ENCODE peak calls at places on chromosomes 4 and X, in four cellular contexts. One of them, this sample, is unnamed.

GRCh38 chrX:115911967-115912366 is 258.6 kb upstream of the AGTR2 start:
- DNase-seq in NCI-H510A treated with DMSO at 0.1 percent for 48 hours: no peak
- DNase-seq in caudate nucleus: no peak
- DNase-seq in GM04504: no peak
- DNase-seq in this sample: no peak

GRCh38 chr4:139593091-139593564 is 37.1 kb upstream of the SETD7 start:
- DNase-seq in NCI-H510A treated with DMSO at 0.1 percent for 48 hours: no peak
- DNase-seq in caudate nucleus: no peak
- DNase-seq in GM04504: no peak
- DNase-seq in this sample: peak; percentile 87

GRCh38 chrX:138127314-138127713 is 561.4 kb downstream of the ZIC3 start:
- DNase-seq in NCI-H510A treated with DMSO at 0.1 percent for 48 hours: no peak
- DNase-seq in caudate nucleus: no peak
- DNase-seq in GM04504: peak; percentile 4
- DNase-seq in this sample: no peak

GRCh38 chr4:134632056-134632455 is 430.5 kb upstream of the PABPC4L start:
- DNase-seq in NCI-H510A treated with DMSO at 0.1 percent for 48 hours: no peak
- DNase-seq in caudate nucleus: no peak
- DNase-seq in GM04504: no peak
- DNase-seq in this sample: no peak

GRCh38 chrX:9312922-9313867 is 151.7 kb upstream of the TBL1X start:
- DNase-seq in NCI-H510A treated with DMSO at 0.1 percent for 48 hours: no peak
- DNase-seq in caudate nucleus: no peak
- DNase-seq in GM04504: no peak
- DNase-seq in this sample: no peak

GRCh38 chr4:17418010-17418409 is 93.9 kb downstream of the QDPR start:
- DNase-seq in NCI-H510A treated with DMSO at 0.1 percent for 48 hours: no peak
- DNase-seq in caudate nucleus: no peak
- DNase-seq in GM04504: no peak
- DNase-seq in this sample: no peak

GRCh38 chr4:5722328-5722727 is 11.3 kb downstream of the EVC start:
- DNase-seq in NCI-H510A treated with DMSO at 0.1 percent for 48 hours: no peak
- DNase-seq in caudate nucleus: no peak
- DNase-seq in GM04504: no peak
- DNase-seq in this sample: no peak

GRCh38 chr4:157048248-157048647 is 27.7 kb upstream of the GLRB start:
- DNase-seq in NCI-H510A treated with DMSO at 0.1 percent for 48 hours: no peak
- DNase-seq in caudate nucleus: no peak
- DNase-seq in GM04504: peak; percentile 86
- DNase-seq in this sample: no peak